ENCODE peak calls at places on chromosome X, in four cellular contexts. T is tibial nerve, Y is left lobe of liver, B is Caco-2. X is an unnamed sample.

GRCh38 chrX:123267220-123267619 is 83.1 kb downstream of the GRIA3 start:
- DNase-seq in T (no peak), Y (no peak), B (no peak), X (no peak)

GRCh38 chrX:51891245-51891644 is 2.2 kb upstream of the MAGED1 start:
- DNase-seq in T (no peak), Y (no peak), B (no peak), X (no peak)

GRCh38 chrX:54045563-54046228 is 1.4 kb upstream of the PHF8 start:
- DNase-seq in T (no peak), Y (no peak), B (no peak), X (no peak)

GRCh38 chrX:9646471-9647038 is 119.1 kb downstream of the GPR143 start:
- DNase-seq in T (no peak), Y (no peak), B (no peak), X (no peak)

GRCh38 chrX:40171513-40172168 is 73.9 kb upstream of the BCOR start:
- DNase-seq in T (no peak), Y (no peak), B (no peak), X (no peak)

GRCh38 chrX:11309220-11309619 is 16.0 kb downstream of the AMELX start:
- DNase-seq in T (no peak), Y (no peak), B (no peak), X (no peak)

GRCh38 chrX:152904151-152905080 is 6.5 kb downstream of the ZNF185 start:
- DNase-seq in T (peak), Y (peak), B (peak), X (no peak)

GRCh38 chrX:101287402-101287801 is 3.7 kb downstream of the TAF7L start:
- DNase-seq in T (no peak), Y (no peak), B (peak), X (no peak)

GRCh38 chrX:371907-372306 is 14.8 kb downstream of the PPP2R3B start:
- DNase-seq in T (no peak), Y (no peak), B (no peak), X (no peak)

GRCh38 chrX:152600853-152601635 is 36.7 kb upstream of the GABRQ start:
- DNase-seq in T (no peak), Y (no peak), B (no peak), X (no peak)

GRCh38 chrX:101931104-101931493 is 728 bp downstream of the ZMAT1 start:
- DNase-seq in T (no peak), Y (no peak), B (no peak), X (no peak)

GRCh38 chrX:46208225-46208854 is 336.9 kb downstream of the ZNF674 start:
- DNase-seq in T (no peak), Y (no peak), B (no peak), X (no peak)

GRCh38 chrX:8067754-8068469 is 103.2 kb downstream of the VCX2 start:
- DNase-seq in T (no peak), Y (no peak), B (no peak), X (no peak)

GRCh38 chrX:33132569-33132968 is 78.8 kb downstream of the DMD start:
- DNase-seq in T (no peak), Y (no peak), B (no peak), X (no peak)

GRCh38 chrX:106999002-106999975 is 723 bp downstream of the MORC4 start:
- DNase-seq in T (peak), Y (peak), B (peak), X (no peak)

GRCh38 chrX:153526801-153527599 is 9.6 kb downstream of the ATP2B3 start:
- DNase-seq in T (no peak), Y (no peak), B (no peak), X (no peak)

GRCh38 chrX:115966920-115967319 is 203.6 kb upstream of the AGTR2 start:
- DNase-seq in T (no peak), Y (no peak), B (no peak), X (no peak)

GRCh38 chrX:40513835-40514234 is 66.9 kb upstream of the ATP6AP2 start:
- DNase-seq in T (no peak), Y (no peak), B (no peak), X (no peak)

GRCh38 chrX:154908821-154909220 is 22.7 kb downstream of the F8A1 start:
- DNase-seq in T (no peak), Y (no peak), B (no peak), X (no peak)

GRCh38 chrX:154082396-154083133 is 15.0 kb downstream of the MECP2 start:
- DNase-seq in T (no peak), Y (no peak), B (no peak), X (no peak)

GRCh38 chrX:139971394-139971749 is 6.1 kb upstream of the CXorf66 start:
- DNase-seq in T (no peak), Y (peak), B (no peak), X (no peak)

GRCh38 chrX:67524428-67524827 is 19.4 kb upstream of the AR start:
- DNase-seq in T (no peak), Y (no peak), B (no peak), X (no peak)

GRCh38 chrX:331145-331771 is 12.7 kb upstream of the GTPBP6 start:
- DNase-seq in T (no peak), Y (no peak), B (no peak), X (no peak)

GRCh38 chrX:626745-627509 is 3.7 kb upstream of the SHOX start:
- DNase-seq in T (no peak), Y (no peak), B (no peak), X (no peak)

GRCh38 chrX:133786382-133786781 is 199.0 kb downstream of the GPC3 start:
- DNase-seq in T (no peak), Y (no peak), B (no peak), X (no peak)

GRCh38 chrX:63439580-63439979 is 88.4 kb upstream of the SPIN4 start:
- DNase-seq in T (no peak), Y (no peak), B (no peak), X (no peak)

GRCh38 chrX:70436380-70436779 is 8.3 kb upstream of the DLG3 start:
- DNase-seq in T (no peak), Y (no peak), B (no peak), X (no peak)

GRCh38 chrX:103678199-103678993 is 8.1 kb downstream of the MORF4L2 start:
- DNase-seq in T (no peak), Y (no peak), B (no peak), X (no peak)

GRCh38 chrX:110286126-110286525 is 31.8 kb downstream of the AMMECR1 start:
- DNase-seq in T (no peak), Y (no peak), B (no peak), X (no peak)

GRCh38 chrX:40945366-40945713 is 139.9 kb upstream of the USP9X start:
- DNase-seq in T (no peak), Y (no peak), B (peak), X (peak)

GRCh38 chrX:48854898-48855297 is 19.5 kb upstream of the PCSK1N start:
- DNase-seq in T (no peak), Y (no peak), B (peak), X (no peak)

GRCh38 chrX:153521034-153521433 is 3.6 kb downstream of the ATP2B3 start:
- DNase-seq in T (no peak), Y (no peak), B (no peak), X (no peak)

GRCh38 chrX:13966071-13966850 is 63.4 kb downstream of the GEMIN8 start:
- DNase-seq in T (peak), Y (no peak), B (no peak), X (no peak)

X was measured in SIG-M5.